ENCODE peak calls at places on chromosomes 5 and 9, in seven cellular contexts. V is nephron progenitor cell; D is IMR-90; B is amniotic stem cell; T is stimulated activated CD4-positive, alpha-beta T cell treated with anti-CD3 and anti-CD28 coated beads, Interleukin-1b, Interleukin-23, amount 100 ng/mL, for 1 hour; X is H7; R is adrenal gland. A is an unnamed sample.

GRCh38 chr5:113050606-113051391 is 74.2 kb downstream of the DCP2 start:
- DNase-seq in V (no peak), D (peak), B (peak), T (no peak), X (no peak), R (peak), A (no peak)

GRCh38 chr5:89315194-89315593 is 432.2 kb upstream of the MEF2C start:
- DNase-seq in V (no peak), D (peak), B (no peak), T (no peak), X (no peak), R (no peak), A (no peak)

GRCh38 chr5:128494516-128494915 is 43.5 kb downstream of the FBN2 start:
- DNase-seq in V (no peak), D (no peak), B (no peak), T (no peak), X (peak), R (no peak), A (no peak)

GRCh38 chr5:142839711-142840441 is 69.7 kb downstream of the ARHGAP26 start:
- DNase-seq in V (no peak), D (peak), B (no peak), T (no peak), X (no peak), R (peak), A (no peak)

GRCh38 chr9:110033869-110034268 is 174.1 kb downstream of the C9orf152 start:
- DNase-seq in V (no peak), D (no peak), B (no peak), T (no peak), X (no peak), R (no peak), A (no peak)

GRCh38 chr5:72126796-72127195 is 19.5 kb downstream of the MAP1B start:
- DNase-seq in V (no peak), D (no peak), B (no peak), T (no peak), X (no peak), R (no peak), A (no peak)

GRCh38 chr5:44332360-44332971 is 56.8 kb downstream of the FGF10 start:
- DNase-seq in V (peak), D (peak), B (no peak), T (no peak), X (peak), R (no peak), A (peak)

GRCh38 chr5:135565256-135565655 is 13.5 kb downstream of the CXCL14 start:
- DNase-seq in V (no peak), D (no peak), B (no peak), T (no peak), X (no peak), R (no peak), A (no peak)

GRCh38 chr5:177530638-177531037 is 13.9 kb upstream of the DDX41 start:
- DNase-seq in V (no peak), D (no peak), B (no peak), T (no peak), X (no peak), R (no peak), A (no peak)

GRCh38 chr5:34455096-34455495 is 201.0 kb upstream of the RAI14 start:
- DNase-seq in V (no peak), D (no peak), B (no peak), T (no peak), X (no peak), R (no peak), A (no peak)

GRCh38 chr9:120151806-120152205 is 428.2 kb downstream of the CDK5RAP2 start:
- DNase-seq in V (no peak), D (no peak), B (no peak), T (no peak), X (no peak), R (no peak), A (no peak)

GRCh38 chr9:76713371-76713770 is 50.9 kb upstream of the PCA3 start:
- DNase-seq in V (no peak), D (no peak), B (no peak), T (no peak), X (no peak), R (no peak), A (no peak)

GRCh38 chr9:3124006-3124405 is 280.1 kb upstream of the PUM3 start:
- DNase-seq in V (peak), D (no peak), B (no peak), T (no peak), X (peak), R (no peak), A (no peak)

GRCh38 chr5:115243412-115243811 is 19.3 kb downstream of the PGGT1B start:
- DNase-seq in V (no peak), D (peak), B (no peak), T (no peak), X (no peak), R (no peak), A (no peak)

GRCh38 chr9:127300886-127301447 is 36.4 kb downstream of the GARNL3 start:
- DNase-seq in V (no peak), D (no peak), B (no peak), T (no peak), X (no peak), R (no peak), A (no peak)

GRCh38 chr5:142097681-142098080 is 10.9 kb upstream of the NDFIP1 start:
- DNase-seq in V (no peak), D (no peak), B (no peak), T (no peak), X (no peak), R (no peak), A (no peak)

GRCh38 chr9:128274245-128274644 is 1.6 kb downstream of the GOLGA2 start:
- DNase-seq in V (no peak), D (no peak), B (no peak), T (no peak), X (no peak), R (no peak), A (no peak)

GRCh38 chr5:93658044-93658443 is 75.0 kb downstream of the NR2F1 start:
- DNase-seq in V (no peak), D (peak), B (no peak), T (no peak), X (no peak), R (no peak), A (no peak)

GRCh38 chr5:134177197-134178171 is 734 bp upstream of the SKP1 start:
- DNase-seq in V (peak), D (peak), B (peak), T (no peak), X (peak), R (peak), A (no peak)

GRCh38 chr9:97749928-97750327 is 52.8 kb upstream of the XPA start:
- DNase-seq in V (no peak), D (no peak), B (no peak), T (no peak), X (no peak), R (no peak), A (no peak)

GRCh38 chr5:178118345-178118744 is 5.0 kb downstream of the N4BP3 start:
- DNase-seq in V (no peak), D (no peak), B (no peak), T (no peak), X (peak), R (no peak), A (no peak)

GRCh38 chr5:83077662-83078261 is 415 bp downstream of the XRCC4 start:
- DNase-seq in V (no peak), D (peak), B (no peak), T (no peak), X (peak), R (no peak), A (no peak)

GRCh38 chr5:112637343-112637742 is 100.3 kb upstream of the APC start:
- DNase-seq in V (no peak), D (no peak), B (no peak), T (no peak), X (no peak), R (peak), A (no peak)

GRCh38 chr5:143685416-143685815 is 126.5 kb upstream of the HMHB1 start:
- DNase-seq in V (no peak), D (peak), B (no peak), T (no peak), X (no peak), R (no peak), A (no peak)

GRCh38 chr5:150774145-150774544 is 4.4 kb upstream of the SMIM3 start:
- DNase-seq in V (no peak), D (peak), B (peak), T (no peak), X (no peak), R (no peak), A (no peak)

GRCh38 chr9:133401588-133401987 is 16.2 kb downstream of the REXO4 start:
- DNase-seq in V (no peak), D (no peak), B (no peak), T (no peak), X (peak), R (no peak), A (no peak)

GRCh38 chr5:5419291-5420210 is 2.9 kb upstream of the ICE1 start:
- DNase-seq in V (peak), D (peak), B (peak), T (no peak), X (peak), R (no peak), A (no peak)

A was measured in NCI-H1048.